ENCODE peak calls at places on chromosomes 2 and 18, in four cellular contexts. C, A, E and M are unnamed samples.
A peak's percentile ranks its signal among the peaks of the same experiment; 100 is the strongest.

GRCh38 chr2:46770622-46771021 is 145.0 kb downstream of the MCFD2 start:
- DNase-seq in A (no peak), C (no peak), E (peak; percentile 90), M (no peak)

GRCh38 chr2:56229397-56230060 is 45.7 kb downstream of the CCDC85A start:
- DNase-seq in E (no peak), C (no peak), A (no peak), M (no peak)

GRCh38 chr2:158781562-158781961 is 13.6 kb upstream of the DAPL1 start:
- DNase-seq in A (no peak), E (no peak), C (no peak), M (no peak)

GRCh38 chr2:120516323-120517314 is 170.7 kb downstream of the INHBB start:
- DNase-seq in C (no peak), A (no peak), E (peak; percentile 69), M (no peak)

GRCh38 chr2:105517814-105518705 is 119.2 kb upstream of the FHL2 start:
- DNase-seq in A (no peak), E (no peak), C (no peak), M (no peak)

GRCh38 chr2:96158554-96158940 is 13.3 kb upstream of the DUSP2 start:
- DNase-seq in C (no peak), A (no peak), E (no peak), M (no peak)

GRCh38 chr2:132909427-132909826 is 239.4 kb upstream of the LYPD1 start:
- DNase-seq in C (no peak), A (no peak), E (no peak), M (no peak)

GRCh38 chr2:136067465-136067864 is 50.5 kb downstream of the CXCR4 start:
- DNase-seq in C (no peak), A (no peak), E (no peak), M (no peak)

GRCh38 chr18:79575891-79576685 is 103.5 kb upstream of the CTDP1 start:
- DNase-seq in C (peak; percentile 49), E (no peak), A (no peak), M (no peak)

GRCh38 chr2:148720501-148720998 is 76.0 kb downstream of the EPC2 start:
- DNase-seq in C (no peak), A (no peak), E (no peak), M (no peak)

GRCh38 chr2:207881902-207882301 is 112.2 kb upstream of the FZD5 start:
- DNase-seq in E (no peak), A (no peak), C (no peak), M (no peak)

GRCh38 chr2:36379710-36380448 is 24.3 kb downstream of the CRIM1 start:
- DNase-seq in A (no peak), C (no peak), E (no peak), M (no peak)

GRCh38 chr2:72036173-72036545 is 111.5 kb downstream of the CYP26B1 start:
- DNase-seq in C (no peak), A (no peak), E (no peak), M (no peak)

GRCh38 chr2:7685342-7686015 is 768.3 kb downstream of the RNF144A start:
- DNase-seq in E (no peak), A (no peak), C (no peak), M (no peak)

GRCh38 chr2:72893594-72894319 is 6.5 kb downstream of the SPR start:
- DNase-seq in A (peak; percentile 55), E (peak; percentile 68), C (peak; percentile 88), M (peak; percentile 69)

GRCh38 chr18:43134876-43135275 is 19.4 kb upstream of the RIT2 start:
- DNase-seq in E (no peak), A (no peak), C (no peak), M (no peak)

GRCh38 chr2:29587791-29588190 is 333.6 kb downstream of the ALK start:
- DNase-seq in A (no peak), C (no peak), E (no peak), M (no peak)

GRCh38 chr18:26477828-26478466 is 70.4 kb downstream of the KCTD1 start:
- DNase-seq in C (no peak), E (no peak), A (no peak), M (no peak)

GRCh38 chr18:48244530-48244929 is 164.7 kb downstream of the ZBTB7C start:
- DNase-seq in A (no peak), C (no peak), E (no peak), M (no peak)

GRCh38 chr2:189347540-189347939 is 93.7 kb upstream of the WDR75 start:
- DNase-seq in E (peak; percentile 56), C (no peak), A (peak; percentile 11), M (peak; percentile 13)

GRCh38 chr2:232781765-232782164 is 5.4 kb upstream of the KCNJ13 start:
- DNase-seq in E (peak; percentile 12), A (peak; percentile 55), C (no peak), M (no peak)

GRCh38 chr2:226308981-226309380 is 490.6 kb downstream of the IRS1 start:
- DNase-seq in C (no peak), A (no peak), E (no peak), M (no peak)

GRCh38 chr18:35514752-35515459 is 17.1 kb upstream of the INO80C start:
- DNase-seq in A (no peak), C (no peak), E (no peak), M (no peak)

GRCh38 chr18:48939368-48940097 is 11.2 kb downstream of the SMAD7 start:
- DNase-seq in A (no peak), C (no peak), E (no peak), M (no peak)

GRCh38 chr2:105864262-105864661 is 119.5 kb downstream of the NCK2 start:
- DNase-seq in A (no peak), C (no peak), E (no peak), M (no peak)

GRCh38 chr2:204687776-204688175 is 142.5 kb downstream of the PARD3B start:
- DNase-seq in A (no peak), C (no peak), E (no peak), M (no peak)

GRCh38 chr2:168814046-168814445 is 11.6 kb downstream of the NOSTRIN start:
- DNase-seq in E (no peak), C (no peak), A (no peak), M (no peak)

GRCh38 chr18:46054956-46055831 is 16.9 kb downstream of the PSTPIP2 start:
- DNase-seq in C (peak; percentile 28), E (no peak), A (no peak), M (no peak)

GRCh38 chr18:46055841-46056240 is 16.2 kb downstream of the PSTPIP2 start:
- DNase-seq in C (no peak), A (no peak), E (no peak), M (no peak)

GRCh38 chr18:46050268-46050667 is 21.8 kb downstream of the PSTPIP2 start:
- DNase-seq in A (no peak), E (no peak), C (peak; percentile 27), M (no peak)

GRCh38 chr18:46053368-46054095 is 18.5 kb downstream of the PSTPIP2 start:
- DNase-seq in C (no peak), E (no peak), A (no peak), M (no peak)

DNA sequence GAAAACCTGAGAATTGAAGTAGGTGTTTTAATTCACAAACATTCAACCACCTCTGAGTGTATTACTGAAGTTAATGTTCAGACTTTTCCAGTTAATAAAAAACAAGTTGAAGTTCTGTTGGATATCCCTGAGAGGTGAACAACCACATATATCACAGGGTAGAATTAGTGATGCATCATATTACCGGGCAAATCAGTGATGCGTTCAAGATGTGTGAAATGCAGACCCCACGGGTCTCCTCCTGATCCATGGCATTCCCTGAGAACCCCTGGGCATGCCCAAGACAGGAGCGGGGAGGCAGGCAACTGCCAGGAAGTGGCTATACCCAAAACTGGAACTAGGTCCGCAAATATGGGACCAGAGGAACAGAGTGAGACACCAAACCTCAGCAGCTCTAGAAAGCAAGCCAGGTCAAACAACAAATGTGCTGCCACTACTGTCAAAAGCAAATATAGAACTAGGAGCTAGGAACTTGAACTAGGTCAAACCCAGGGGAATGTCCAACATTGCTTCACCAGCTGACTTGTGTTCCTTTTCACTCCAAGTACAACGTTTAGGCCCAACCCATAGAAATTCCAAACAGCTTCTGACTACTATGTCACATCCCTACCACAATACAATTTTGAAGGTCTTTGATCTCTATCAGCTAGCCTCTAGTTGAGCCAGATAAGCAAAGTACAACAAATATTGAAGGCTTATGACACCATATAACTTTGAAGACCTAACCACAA is 20.2 kb downstream of the PSTPIP2 start:
- DNase-seq in E (peak; percentile 98), C (peak; percentile 37), A (no peak), M (no peak)
- TF ChIP-seq ZNF274 in E (no peak), C (no peak), A (no peak), M (no peak)

GRCh38 chr2:67290451-67290991 is 106.6 kb upstream of the ETAA1 start:
- DNase-seq in A (no peak), C (no peak), E (no peak), M (no peak)

GRCh38 chr2:67294218-67294617 is 102.9 kb upstream of the ETAA1 start:
- DNase-seq in C (no peak), A (no peak), E (no peak), M (no peak)

GRCh38 chr2:67295406-67295805 is 101.7 kb upstream of the ETAA1 start:
- DNase-seq in E (no peak), C (no peak), A (no peak), M (no peak)

GRCh38 chr2:67286981-67287759 is 110.0 kb upstream of the ETAA1 start:
- DNase-seq in A (no peak), C (no peak), E (no peak), M (no peak)

GRCh38 chr2:67289921-67290371 is 107.2 kb upstream of the ETAA1 start:
- DNase-seq in A (no peak), C (no peak), E (no peak), M (no peak)
- TF ChIP-seq SUZ12 in A (no peak), C (no peak), E (no peak), M (no peak)

DNA sequence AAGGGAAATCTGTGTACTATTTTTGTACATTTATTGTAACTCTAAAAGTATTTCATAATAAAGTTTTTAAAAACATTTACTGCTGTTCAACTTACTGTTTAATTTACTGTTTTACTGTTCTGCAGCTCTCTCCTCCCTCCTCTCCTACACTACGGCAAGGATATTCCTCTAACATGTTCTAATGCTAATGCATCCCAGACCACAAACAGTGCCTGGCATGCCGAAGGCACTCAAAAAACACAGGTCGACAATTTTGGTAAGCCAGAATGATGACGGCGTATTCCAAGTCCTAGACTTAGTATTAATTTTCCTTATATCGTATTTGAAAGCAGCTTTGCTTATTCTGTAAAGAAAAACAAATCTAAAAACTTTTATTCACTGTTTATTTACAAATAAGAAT is 13.3 kb downstream of the MGAT4A start:
- DNase-seq in E (no peak), C (no peak), A (no peak), M (no peak)
- H3K4me3 ChIP-seq in E (no peak overlapping the region), C (no peak overlapping the region), A (no peak overlapping the region), M (no peak overlapping the region)

DNA sequence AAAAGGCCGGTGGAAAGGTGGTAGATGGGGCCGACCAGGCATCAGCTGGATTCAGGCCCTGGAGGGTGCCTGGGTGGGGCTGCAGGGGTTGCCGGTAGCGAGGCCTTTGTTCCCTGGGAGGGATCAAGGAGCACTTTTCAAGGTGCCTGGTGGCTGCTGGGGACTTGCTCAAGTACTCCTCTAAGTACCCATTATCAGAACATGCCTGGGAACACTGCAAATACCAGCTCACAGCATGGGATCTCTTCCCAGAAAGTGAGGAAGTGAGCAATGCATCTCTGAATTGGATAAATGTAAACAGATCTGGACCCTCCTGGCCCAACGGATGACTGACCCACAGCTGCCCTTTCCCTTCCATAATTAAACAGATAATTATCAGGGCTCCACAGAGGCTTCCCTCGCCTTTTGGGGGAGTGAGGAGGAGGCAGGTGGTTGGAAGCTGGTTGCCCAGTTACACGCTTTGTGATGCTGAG is 210.6 kb downstream of the SH3RF3 start:
- DNase-seq in A (no peak), C (peak; percentile 14), E (no peak), M (no peak)
- TF ChIP-seq ZNF274 in A (no peak), C (no peak), E (no peak), M (no peak)

GRCh38 chr2:15547100-15547499 is 14.0 kb downstream of the NBAS start:
- DNase-seq in C (no peak), E (no peak), A (no peak), M (no peak)
- TF ChIP-seq SUZ12 in C (no peak), E (no peak), A (no peak), M (no peak)